ENCODE peak calls at places on chromosomes 1 and 21, in five cellular contexts. E, P, S, B and D are unnamed samples.

GRCh38 chr1:35935989-35936388 is 5.1 kb downstream of the AGO3 start:
- DNase-seq in E (no peak), S (no peak), B (no peak), P (no peak), D (no peak)

GRCh38 chr1:176603696-176604095 is 140.7 kb downstream of the PAPPA2 start:
- DNase-seq in P (no peak), S (no peak), E (no peak), B (no peak), D (no peak)

GRCh38 chr1:181485276-181486097 is 2.2 kb downstream of the CACNA1E start:
- DNase-seq in E (no peak), B (no peak), P (no peak), S (no peak), D (no peak)

GRCh38 chr1:208834346-208835081 is 590.3 kb upstream of the PLXNA2 start:
- DNase-seq in P (no peak), B (no peak), S (no peak), E (no peak), D (no peak)

GRCh38 chr1:2857521-2857920 is 56.0 kb upstream of the TTC34 start:
- DNase-seq in P (no peak), S (no peak), B (no peak), E (no peak), D (peak)

GRCh38 chr1:90936061-90936460 is 85.8 kb downstream of the ZNF644 start:
- DNase-seq in P (no peak), B (no peak), E (no peak), S (no peak), D (no peak)

GRCh38 chr1:17439250-17440073 is at the start of gene RCC2:
- DNase-seq in B (peak), P (peak), E (no peak), S (peak), D (no peak)

GRCh38 chr21:45478115-45478801 is 64.0 kb downstream of the SLC19A1 start:
- DNase-seq in E (peak), S (peak), B (peak), P (no peak), D (peak)

GRCh38 chr1:212225416-212225815 is 59.8 kb upstream of the PPP2R5A start:
- DNase-seq in B (no peak), E (no peak), S (no peak), P (no peak), D (no peak)

GRCh38 chr21:39084979-39085729 is 98.1 kb downstream of the PSMG1 start:
- DNase-seq in B (no peak), E (no peak), P (no peak), S (no peak), D (no peak)

GRCh38 chr1:207240325-207241095 is 81.0 kb upstream of the CD55 start:
- DNase-seq in S (no peak), B (no peak), E (no peak), P (no peak), D (no peak)

GRCh38 chr1:42319871-42320484 is 15.1 kb downstream of the FOXJ3 start:
- DNase-seq in P (no peak), S (no peak), E (no peak), B (peak), D (no peak)

GRCh38 chr1:116485071-116485735 is 85.6 kb downstream of the CD58 start:
- DNase-seq in S (peak), B (peak), P (peak), E (peak), D (no peak)

GRCh38 chr1:58964880-58965279 is 181.0 kb upstream of the JUN start:
- DNase-seq in E (no peak), P (no peak), B (no peak), S (no peak), D (no peak)

DNA sequence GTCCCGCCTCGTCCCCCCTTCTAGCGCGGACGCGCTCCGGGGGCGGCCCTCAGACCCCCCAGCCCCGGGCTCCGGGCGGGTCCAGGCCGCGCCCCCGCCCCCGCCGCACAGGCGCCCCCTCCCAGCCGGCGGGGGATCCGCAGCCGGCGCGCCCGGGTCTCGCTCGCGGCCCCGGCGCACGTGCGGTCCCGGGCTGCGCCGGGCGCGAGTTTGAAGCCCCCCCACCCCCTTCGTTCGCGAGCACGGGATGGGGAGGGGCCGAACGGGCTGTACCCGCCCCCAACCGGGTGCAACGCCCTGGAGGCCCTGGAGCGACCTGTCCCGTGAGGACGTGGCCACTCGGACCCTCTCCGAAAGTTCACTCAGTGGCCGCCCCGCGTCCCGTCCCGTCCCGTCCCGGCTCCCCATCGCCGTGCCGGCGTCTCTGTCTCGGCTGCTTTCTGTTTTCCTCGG is 796 bp downstream of the PTPRF start:
- DNase-seq in P (no peak), E (no peak), B (no peak), S (no peak), D (no peak)
- TF ChIP-seq CTCF in P (no peak), E (peak), B (no peak), S (no peak), D (no peak)

DNA sequence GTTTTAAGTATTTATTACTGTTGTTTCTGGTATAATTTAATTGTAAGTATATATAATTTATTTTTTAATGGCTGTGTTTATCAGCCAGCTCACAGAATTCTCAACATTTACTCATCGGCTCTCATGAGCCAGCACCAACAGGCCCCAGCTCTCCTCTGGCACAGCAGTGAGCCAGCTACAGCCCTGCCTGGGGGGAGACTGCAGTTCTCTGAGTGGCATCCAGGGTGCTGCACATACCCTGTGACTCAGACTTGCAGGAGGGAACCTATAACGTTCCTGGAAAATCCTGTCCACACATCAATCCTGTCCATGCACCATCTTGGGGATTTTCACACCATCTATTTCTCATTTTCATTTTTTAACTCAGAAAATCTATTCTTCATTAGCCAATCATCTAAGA is 36.5 kb downstream of the FHAD1 start:
- DNase-seq in B (no peak), E (no peak), P (no peak), S (peak), D (no peak)
- TF ChIP-seq CTCF in B (no peak), E (no peak), P (no peak), S (no peak), D (peak)

GRCh38 chr1:30778156-30778978 is 20.8 kb upstream of the LAPTM5 start:
- DNase-seq in P (peak), E (no peak), B (no peak), S (peak), D (no peak)
- TF ChIP-seq CTCF in P (no peak), E (no peak), B (no peak), S (no peak), D (peak)

GRCh38 chr1:22021061-22021460 is 19.6 kb downstream of the CELA3A start:
- DNase-seq in E (no peak), P (no peak), S (no peak), B (no peak), D (no peak)

GRCh38 chr1:22024485-22025367 is 23.3 kb downstream of the CELA3A start:
- DNase-seq in B (peak), E (peak), S (peak), P (peak), D (no peak)

GRCh38 chr1:22018583-22019559 is 17.4 kb downstream of the CELA3A start:
- DNase-seq in S (peak), B (peak), P (peak), E (no peak), D (no peak)
- TF ChIP-seq CTCF in S (peak), B (no peak), P (peak), E (no peak), D (peak)

DNA sequence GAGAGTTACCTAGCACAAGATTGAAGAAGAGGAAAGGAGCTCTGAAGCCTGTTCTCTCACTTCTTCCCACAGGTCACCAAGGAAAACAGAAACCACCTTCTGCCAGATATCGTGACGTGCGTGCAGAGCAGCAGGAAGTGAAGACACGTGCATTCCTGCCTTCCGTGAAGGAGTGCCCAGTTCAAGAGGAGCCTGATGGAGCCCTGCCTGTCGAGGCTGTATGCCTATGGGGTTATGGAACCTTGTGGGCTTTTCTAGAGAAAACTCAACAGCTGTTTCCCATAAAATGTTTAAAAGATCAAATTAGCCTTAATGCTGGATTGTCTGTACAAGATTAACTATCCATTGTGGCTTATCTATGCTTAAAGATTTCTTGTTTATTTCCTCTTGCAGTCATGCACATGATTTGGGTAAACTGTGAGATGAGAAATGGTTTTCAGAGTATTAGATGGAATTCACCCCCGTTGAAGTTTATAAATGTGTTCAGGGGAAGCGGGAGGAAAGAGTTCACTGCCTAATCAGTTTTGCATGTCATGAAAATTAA is 27.8 kb downstream of the NTPCR start:
- DNase-seq in B (no peak), E (no peak), P (no peak), S (peak), D (no peak)
- TF ChIP-seq CTCF in B (no peak), E (no peak), P (no peak), S (no peak), D (no peak)

DNA sequence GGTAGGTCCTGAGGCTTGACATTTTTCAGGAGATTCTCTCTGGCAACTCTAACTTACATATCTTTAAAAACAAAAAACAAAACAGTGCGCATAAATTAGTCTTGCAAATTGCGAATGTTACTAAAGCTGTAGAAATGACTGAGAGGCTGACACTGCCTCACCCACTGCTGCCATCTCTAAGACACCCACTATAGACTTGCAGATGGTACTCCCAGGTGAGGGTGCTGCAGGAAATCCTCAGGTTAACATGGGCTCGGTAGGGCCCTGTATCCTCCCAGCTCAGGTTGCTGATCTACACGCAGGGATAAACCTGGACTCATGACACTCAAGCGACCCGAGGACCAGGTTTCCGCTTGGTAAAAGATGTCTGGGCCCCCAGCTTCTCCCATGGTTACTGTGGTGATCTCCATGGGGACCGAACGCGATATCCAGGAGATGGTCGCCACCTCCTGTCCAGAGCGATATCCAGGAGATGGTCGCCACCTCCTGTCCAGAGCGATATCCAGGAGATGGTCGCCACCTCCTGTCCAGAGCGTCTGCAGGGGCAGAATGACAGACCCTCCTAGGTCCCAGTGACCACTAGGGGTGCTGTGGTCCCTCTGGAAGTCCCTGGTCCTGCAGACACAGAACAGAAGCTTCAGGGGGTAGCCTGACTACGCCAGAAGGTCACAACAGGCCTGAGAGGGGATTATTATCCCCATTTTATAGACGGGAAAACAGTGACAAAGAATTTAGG is 16.1 kb upstream of the LY9 start:
- DNase-seq in P (no peak), E (no peak), B (no peak), S (peak), D (no peak)
- TF ChIP-seq CTCF in P (peak), E (no peak), B (no peak), S (peak), D (peak)

DNA sequence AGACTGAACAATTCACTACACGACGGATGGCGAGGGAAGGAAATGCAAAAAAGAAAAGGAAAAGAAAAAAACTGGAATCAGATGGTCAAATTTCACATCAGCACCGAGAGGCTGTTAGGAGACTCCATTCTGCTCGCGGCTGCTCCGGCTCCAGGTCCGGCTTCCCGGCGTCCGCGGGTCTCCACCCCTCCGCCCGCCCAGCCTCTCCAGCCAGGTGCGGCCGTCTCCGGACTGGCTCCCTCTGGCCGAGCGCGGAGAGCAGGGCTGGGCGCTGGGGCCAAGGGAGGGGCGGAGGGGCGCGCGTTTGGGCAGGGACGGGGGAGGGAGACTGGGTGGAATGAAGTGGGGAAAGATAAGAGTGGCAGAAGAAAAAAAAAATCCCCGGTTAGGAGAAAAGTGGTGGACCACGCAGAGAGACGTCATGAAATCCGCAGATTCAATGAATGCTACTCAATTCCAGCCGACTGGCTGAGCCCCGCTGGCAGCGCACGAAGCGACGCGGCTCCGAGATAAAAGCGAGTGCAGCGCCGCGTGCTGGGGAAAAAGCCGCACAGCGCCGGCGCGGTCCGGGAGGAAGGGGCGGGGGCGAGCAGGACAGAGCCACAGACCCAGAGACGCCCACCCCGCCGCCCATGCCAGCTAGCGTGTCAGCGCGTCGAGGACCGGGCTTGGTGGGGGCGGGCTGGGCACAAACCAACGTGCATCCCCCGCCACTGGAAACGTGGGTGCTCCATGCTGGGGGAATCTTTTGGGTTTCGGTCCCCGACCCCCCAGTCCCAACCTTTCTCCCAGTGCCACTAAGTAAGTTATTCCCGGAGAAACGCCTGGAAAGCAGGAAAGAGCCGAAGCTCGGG is at the start of gene KCNJ6:
- DNase-seq in S (peak), P (no peak), B (no peak), E (no peak), D (no peak)
- TF ChIP-seq CTCF in S (peak), P (peak), B (no peak), E (no peak), D (peak)